ENCODE peak calls at places on chromosomes 12 and 14, in six cellular contexts. X is aorta, C is sigmoid colon, Z is HCT116, Y is uterus, T is transverse colon. M is an unnamed sample.

GRCh38 chr14:93984070-93984469 is 7.7 kb upstream of the ASB2 start:
- DNase-seq in X (no peak), C (no peak), Z (no peak), Y (no peak), T (no peak), M (no peak)

GRCh38 chr12:48996794-48997718 is 2.1 kb downstream of the DDN start:
- DNase-seq in X (peak; percentile 85), C (peak; percentile 87), Z (no peak), Y (peak; percentile 63), T (peak; percentile 82), M (peak; percentile 88)

GRCh38 chr14:73773441-73774243 is 59.5 kb upstream of the PNMA1 start:
- DNase-seq in X (peak; percentile 9), C (peak; percentile 27), Z (no peak), Y (no peak), T (no peak), M (no peak)

GRCh38 chr14:68612049-68612448 is 180.8 kb downstream of the ZFP36L1 start:
- DNase-seq in X (no peak), C (no peak), Z (no peak), Y (peak; percentile 46), T (no peak), M (peak; percentile 64)

GRCh38 chr12:75754698-75755097 is 243.3 kb upstream of the KRR1 start:
- DNase-seq in X (no peak), C (no peak), Z (no peak), Y (no peak), T (no peak), M (no peak)

GRCh38 chr12:68755536-68756243 is 9.7 kb downstream of the SLC35E3 start:
- DNase-seq in X (no peak), C (no peak), Z (no peak), Y (no peak), T (no peak), M (no peak)

GRCh38 chr14:36509056-36509917 is 10.7 kb downstream of the NKX2-1 start:
- DNase-seq in X (no peak), C (no peak), Z (no peak), Y (no peak), T (no peak), M (no peak)

GRCh38 chr14:89429206-89430091 is 12.4 kb upstream of the FOXN3 start:
- DNase-seq in X (no peak), C (peak; percentile 66), Z (no peak), Y (no peak), T (peak; percentile 31), M (no peak)

GRCh38 chr14:45810152-45810872 is 557.3 kb upstream of the MIS18BP1 start:
- DNase-seq in X (no peak), C (no peak), Z (no peak), Y (no peak), T (no peak), M (no peak)

GRCh38 chr12:51820721-51821422 is 27.6 kb downstream of the FIGNL2 start:
- DNase-seq in X (peak; percentile 63), C (no peak), Z (no peak), Y (peak; percentile 39), T (peak; percentile 51), M (peak; percentile 75)

GRCh38 chr14:46048127-46048526 is 603.5 kb downstream of the RPL10L start:
- DNase-seq in X (no peak), C (no peak), Z (peak; percentile 39), Y (no peak), T (no peak), M (no peak)

GRCh38 chr12:112978163-112979081 is at the start of gene OAS2:
- DNase-seq in X (peak; percentile 76), C (peak; percentile 73), Z (no peak), Y (peak; percentile 52), T (peak; percentile 80), M (peak; percentile 76)

GRCh38 chr12:112977641-112978040 is 678 bp upstream of the OAS2 start:
- DNase-seq in X (no peak), C (no peak), Z (no peak), Y (no peak), T (no peak), M (no peak)

GRCh38 chr12:112974904-112975303 is 3.4 kb upstream of the OAS2 start:
- DNase-seq in X (no peak), C (no peak), Z (no peak), Y (no peak), T (no peak), M (no peak)

GRCh38 chr12:112979281-112979680 is 962 bp downstream of the OAS2 start:
- DNase-seq in X (peak; percentile 62), C (no peak), Z (no peak), Y (no peak), T (peak; percentile 48), M (peak; percentile 27)

DNA sequence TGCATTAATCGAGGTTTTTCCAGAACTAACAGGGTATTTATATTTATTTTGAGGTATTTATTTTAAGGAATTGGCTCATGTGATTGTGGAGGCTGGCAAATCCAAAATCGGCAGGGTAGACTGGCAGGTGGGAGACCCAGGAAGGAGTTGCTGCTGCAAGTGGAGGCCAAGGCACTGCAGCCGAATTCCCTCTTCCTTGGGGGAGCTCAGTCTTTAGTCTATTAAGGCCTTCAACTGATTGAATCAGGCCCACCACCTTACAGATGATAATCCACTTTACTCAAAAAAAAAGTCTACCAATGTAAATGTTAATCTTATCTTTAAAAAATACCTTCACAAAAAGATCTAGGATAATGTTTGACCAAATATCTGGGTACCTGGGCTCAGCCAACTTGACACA is 1.2 kb upstream of the OAS2 start:
- DNase-seq in X (no peak), C (no peak), Z (no peak), Y (no peak), T (no peak), M (no peak)
- H3K27ac ChIP-seq in X (no peak overlapping the region), C (no peak overlapping the region), Z (no peak overlapping the region), Y (no peak overlapping the region), T (peak overlapping the region; percentile 89), M (peak overlapping the region; percentile 95)

DNA sequence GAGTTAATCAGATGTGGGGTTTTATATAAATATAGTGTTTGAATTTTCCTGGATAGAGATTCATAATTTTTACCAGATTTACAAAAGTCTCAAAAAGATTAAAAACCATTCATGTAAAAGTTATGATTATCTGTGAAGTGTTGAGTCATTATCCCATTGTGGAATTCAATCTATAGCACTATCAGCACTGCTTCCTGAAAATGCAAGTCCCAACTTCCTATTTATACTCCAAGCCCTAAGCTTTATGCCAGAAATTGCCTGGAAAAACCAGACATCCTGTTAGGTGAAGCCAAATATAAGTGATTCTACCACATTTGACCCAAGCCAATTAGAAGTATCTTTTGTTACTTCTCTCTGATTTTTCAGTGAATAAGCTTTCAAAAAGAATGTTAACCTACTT is 129.1 kb downstream of the GPR135 start:
- DNase-seq in X (no peak), C (no peak), Z (no peak), Y (no peak), T (no peak), M (no peak)
- H3K4me1 ChIP-seq in X (peaks cover 9% of the 10 kb centered on the region), C (peaks cover 75% of the 10 kb centered on the region), Z (no peaks in the 10 kb centered on the region), Y (no peaks in the 10 kb centered on the region), T (peaks cover 18% of the 10 kb centered on the region), M (peaks cover 9% of the 10 kb centered on the region)

GRCh38 chr14:21060590-21061346 is 3.1 kb downstream of the RNASE8 start:
- DNase-seq in X (no peak), C (no peak), Z (no peak), Y (no peak), T (peak; percentile 66), M (no peak)
- H3K27ac ChIP-seq in X (no peak overlapping the region), C (no peak overlapping the region), Z (no peak overlapping the region), Y (no peak overlapping the region), T (peak overlapping the region; percentile 80), M (no peak overlapping the region)

DNA sequence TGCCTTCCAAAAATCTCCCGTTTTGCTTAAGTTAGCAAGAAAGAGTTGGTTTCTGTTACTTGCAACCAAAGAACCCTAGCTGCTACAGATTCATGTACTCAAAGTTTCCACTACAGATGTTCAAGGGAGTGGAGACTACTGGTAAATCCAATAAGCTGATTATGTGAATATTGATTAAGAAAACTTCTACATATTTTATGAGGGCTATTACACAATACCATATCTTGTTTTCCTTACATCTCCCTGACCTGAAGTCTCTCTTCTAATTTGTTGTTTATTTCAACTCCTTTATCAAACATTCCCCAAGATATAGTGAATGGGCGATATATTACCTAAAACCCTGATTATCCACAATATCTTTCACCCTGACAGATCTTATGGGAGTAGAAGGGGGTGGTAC is 164.4 kb upstream of the PLXNC1 start:
- DNase-seq in X (no peak), C (no peak), Z (no peak), Y (no peak), T (no peak), M (no peak)
- H3K4me1 ChIP-seq in X (no peaks in the 10 kb centered on the region), C (peaks cover 7% of the 10 kb centered on the region), Z (no peaks in the 10 kb centered on the region), Y (no peaks in the 10 kb centered on the region), T (no peaks in the 10 kb centered on the region), M (no peaks in the 10 kb centered on the region)

GRCh38 chr12:120540445-120540844 is 6.3 kb downstream of the RNF10 start:
- DNase-seq in X (no peak), C (no peak), Z (no peak), Y (no peak), T (no peak), M (no peak)

GRCh38 chr12:120538281-120539156 is 4.4 kb downstream of the RNF10 start:
- DNase-seq in X (peak; percentile 80), C (peak; percentile 84), Z (no peak), Y (peak; percentile 39), T (peak; percentile 74), M (peak; percentile 87)

GRCh38 chr12:120542166-120542565 is 8.0 kb downstream of the RNF10 start:
- DNase-seq in X (no peak), C (no peak), Z (no peak), Y (no peak), T (no peak), M (no peak)

GRCh38 chr12:120536064-120536791 is 2.1 kb downstream of the RNF10 start:
- DNase-seq in X (no peak), C (peak; percentile 17), Z (no peak), Y (no peak), T (peak; percentile 37), M (no peak)

GRCh38 chr12:120539303-120539702 is 5.1 kb downstream of the RNF10 start:
- DNase-seq in X (no peak), C (peak; percentile 25), Z (no peak), Y (no peak), T (no peak), M (no peak)
- H3K27ac ChIP-seq in X (peak overlapping the region; percentile 57), C (peak overlapping the region; percentile 98), Z (no peak overlapping the region), Y (peak overlapping the region; percentile 39), T (peak overlapping the region; percentile 97), M (peak overlapping the region; percentile 98)

DNA sequence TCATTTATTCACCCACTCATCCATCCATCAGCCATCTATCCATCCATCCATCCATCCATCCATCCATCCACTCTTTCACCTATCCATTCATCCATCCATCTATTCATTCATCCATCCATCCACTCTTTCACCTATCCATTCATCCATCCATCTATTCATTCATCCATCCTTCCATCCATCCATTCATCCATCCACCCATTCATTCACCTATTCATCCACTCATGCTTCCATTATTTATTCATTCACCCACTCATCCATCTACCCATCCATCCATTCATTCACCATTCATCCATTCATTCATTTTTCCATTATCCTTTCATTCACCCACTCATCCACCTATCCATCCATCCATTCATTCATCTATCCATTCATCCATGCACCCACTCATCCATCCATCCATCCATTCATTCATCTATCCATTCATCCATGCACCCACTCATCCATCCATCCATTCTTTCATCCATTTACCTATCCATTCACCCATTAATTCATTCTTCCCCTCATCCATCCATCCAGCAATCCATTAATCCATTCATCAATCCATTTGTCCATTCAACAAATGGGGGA is 360.9 kb downstream of the ADGRD1 start:
- DNase-seq in X (no peak), C (no peak), Z (no peak), Y (no peak), T (no peak), M (no peak)
- H3K4me1 ChIP-seq in X (no peaks in the 10 kb centered on the region), C (no peaks in the 10 kb centered on the region), Z (no peaks in the 10 kb centered on the region), Y (no peaks in the 10 kb centered on the region), T (no peaks in the 10 kb centered on the region), M (no peaks in the 10 kb centered on the region)

GRCh38 chr14:53153702-53154112 is 584 bp upstream of the DDHD1 start:
- DNase-seq in X (no peak), C (no peak), Z (no peak), Y (no peak), T (no peak), M (no peak)
- H3K27ac ChIP-seq in X (no peak overlapping the region), C (peak overlapping the region; percentile 97), Z (peak overlapping the region; percentile 72), Y (peak overlapping the region; percentile 88), T (peak overlapping the region; percentile 92), M (peak overlapping the region; percentile 90)

GRCh38 chr14:59215757-59216156 is 27.3 kb downstream of the DAAM1 start:
- DNase-seq in X (no peak), C (no peak), Z (no peak), Y (no peak), T (no peak), M (no peak)
- H3K4me1 ChIP-seq in X (peaks cover 26% of the 10 kb centered on the region), C (peaks cover 88% of the 10 kb centered on the region), Z (no peaks in the 10 kb centered on the region), Y (no peaks in the 10 kb centered on the region), T (peaks cover 22% of the 10 kb centered on the region), M (peaks cover 90% of the 10 kb centered on the region)